ENCODE peak calls at places on chromosomes 1 and 21, in nine cellular contexts. R is A549, W is HepG2, N is K562, H is WTC11, F is HCT116, D is SK-N-SH, C is H1, S is endothelial cell of umbilical vein. Q is an unnamed sample.
A peak's percentile ranks its signal among the peaks of the same experiment; 100 is the strongest.

GRCh38 chr1:79074975-79075374 is 68.4 kb upstream of the ADGRL4 start:
- DNase-seq in R (no peak), W (no peak), N (no peak), H (no peak), F (no peak), D (no peak), C (no peak), S (no peak), Q (no peak)

GRCh38 chr1:74396462-74396861 is 115.9 kb downstream of the LRRC53 start:
- DNase-seq in R (no peak), W (no peak), N (no peak), H (no peak), F (no peak), D (no peak), C (no peak), S (no peak), Q (no peak)

GRCh38 chr1:26411624-26412074 is 1.0 kb downstream of the LIN28A start:
- DNase-seq in R (no peak), W (no peak), N (no peak), H (peak; percentile 66), F (no peak), D (no peak), C (peak; percentile 69), S (no peak), Q (no peak)

GRCh38 chr1:100448371-100448770 is 89.6 kb upstream of the GPR88 start:
- DNase-seq in R (no peak), W (no peak), N (no peak), H (no peak), F (no peak), D (no peak), C (no peak), S (no peak), Q (no peak)

GRCh38 chr1:201884472-201884871 is 4.2 kb upstream of the SHISA4 start:
- DNase-seq in R (no peak), W (no peak), N (no peak), H (no peak), F (no peak), D (no peak), C (no peak), S (no peak), Q (no peak)

GRCh38 chr1:230589951-230590350 is 52.3 kb upstream of the COG2 start:
- DNase-seq in R (no peak), W (no peak), N (no peak), H (no peak), F (no peak), D (no peak), C (no peak), S (no peak), Q (no peak)

GRCh38 chr1:21378705-21379494 is 61.0 kb upstream of the NBPF3 start:
- DNase-seq in R (no peak), W (no peak), N (peak; percentile 64), H (no peak), F (no peak), D (no peak), C (no peak), S (no peak), Q (no peak)

GRCh38 chr1:205077934-205078311 is 6.3 kb downstream of the TMEM81 start:
- DNase-seq in R (no peak), W (no peak), N (no peak), H (no peak), F (no peak), D (no peak), C (no peak), S (no peak), Q (no peak)

GRCh38 chr1:207020709-207021107 is 11.8 kb downstream of the C1orf116 start:
- DNase-seq in R (no peak), W (no peak), N (no peak), H (no peak), F (no peak), D (no peak), C (no peak), S (no peak), Q (peak; percentile 51)

GRCh38 chr1:111139956-111140679 is at the start of the genes CEPT1 and DRAM2:
- DNase-seq in R (peak; percentile 71), W (peak; percentile 88), N (peak; percentile 99), H (peak; percentile 97), F (peak; percentile 90), D (peak; percentile 94), C (peak; percentile 96), S (peak; percentile 95), Q (peak; percentile 97)

GRCh38 chr1:241235236-241235897 is 121.6 kb downstream of the RGS7 start:
- DNase-seq in R (no peak), W (no peak), N (no peak), H (no peak), F (no peak), D (peak; percentile 34), C (no peak), S (no peak), Q (no peak)

GRCh38 chr1:221900678-221901077 is 158.8 kb upstream of the DUSP10 start:
- DNase-seq in R (no peak), W (no peak), N (no peak), H (no peak), F (no peak), D (no peak), C (no peak), S (no peak), Q (no peak)

GRCh38 chr1:221892301-221892830 is 150.5 kb upstream of the DUSP10 start:
- DNase-seq in R (no peak), W (no peak), N (no peak), H (no peak), F (no peak), D (no peak), C (no peak), S (no peak), Q (no peak)

GRCh38 chr1:221891708-221892107 is 149.8 kb upstream of the DUSP10 start:
- DNase-seq in R (no peak), W (no peak), N (no peak), H (no peak), F (no peak), D (no peak), C (no peak), S (no peak), Q (no peak)

GRCh38 chr1:221902961-221903360 is 161.1 kb upstream of the DUSP10 start:
- DNase-seq in R (no peak), W (no peak), N (no peak), H (no peak), F (no peak), D (no peak), C (no peak), S (no peak), Q (no peak)

DNA sequence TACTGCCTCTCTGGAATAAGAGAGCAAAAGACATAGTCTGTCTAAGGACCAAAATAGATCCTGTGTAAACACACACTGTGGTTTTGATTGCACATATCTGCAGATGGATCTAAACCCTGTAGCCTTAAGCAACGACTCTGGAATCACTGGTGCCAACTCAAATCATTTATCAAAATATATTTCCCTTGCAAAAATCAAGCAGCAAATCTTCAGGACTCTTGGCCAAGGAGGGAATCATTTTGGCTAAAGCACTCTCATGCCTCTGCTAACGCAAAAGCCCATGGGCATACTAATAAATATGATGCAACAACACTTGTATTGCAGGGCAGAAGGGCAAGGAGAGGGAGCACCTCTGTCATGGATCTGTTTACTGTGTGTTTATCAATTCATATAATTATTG is 155.4 kb upstream of the DUSP10 start:
- DNase-seq in R (no peak), W (no peak), N (no peak), H (no peak), F (no peak), D (peak; percentile 57), C (no peak), S (no peak), Q (no peak)
- TF ChIP-seq MAX in R (no peak), W (no peak), N (no peak), H (no peak), F (no peak), D (no peak), C (no peak), S (no peak), Q (no peak)

DNA sequence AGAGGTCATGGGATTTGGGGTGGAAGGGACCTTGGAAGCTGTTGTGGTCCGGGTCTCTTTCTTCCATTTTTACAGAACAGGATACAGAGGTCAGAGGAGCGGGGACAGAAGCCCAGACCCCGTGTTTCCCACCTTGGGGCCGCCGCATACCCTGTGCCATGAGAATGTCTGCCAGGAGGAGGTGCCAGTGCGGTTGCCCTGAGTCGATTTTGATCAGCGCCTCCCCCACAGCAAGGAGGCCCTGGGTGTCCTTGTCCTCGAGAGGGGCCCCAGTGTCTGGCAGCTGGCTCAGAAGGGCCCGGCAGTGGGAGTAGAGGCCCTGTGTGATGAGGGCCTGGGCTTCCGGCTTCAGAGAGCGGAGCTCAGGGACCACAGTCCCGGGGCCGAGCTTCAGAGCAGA is 12.3 kb upstream of the MMEL1 start:
- DNase-seq in R (no peak), W (no peak), N (no peak), H (no peak), F (no peak), D (no peak), C (no peak), S (no peak), Q (no peak)
- TF ChIP-seq MAX in R (no peak), W (no peak), N (no peak), H (no peak), F (no peak), D (no peak), C (no peak), S (no peak), Q (no peak)

GRCh38 chr21:15132781-15133180 is 68.0 kb upstream of the NRIP1 start:
- DNase-seq in R (no peak), W (no peak), N (no peak), H (no peak), F (no peak), D (no peak), C (no peak), S (no peak), Q (no peak)

GRCh38 chr21:15130751-15131150 is 66.0 kb upstream of the NRIP1 start:
- DNase-seq in R (no peak), W (no peak), N (no peak), H (no peak), F (no peak), D (no peak), C (no peak), S (no peak), Q (no peak)

GRCh38 chr21:15135867-15136629 is 71.2 kb upstream of the NRIP1 start:
- DNase-seq in R (no peak), W (no peak), N (no peak), H (no peak), F (no peak), D (no peak), C (no peak), S (no peak), Q (no peak)

GRCh38 chr21:15138475-15138874 is 73.7 kb upstream of the NRIP1 start:
- DNase-seq in R (no peak), W (no peak), N (no peak), H (no peak), F (no peak), D (no peak), C (no peak), S (no peak), Q (no peak)

GRCh38 chr21:15134711-15135110 is 69.9 kb upstream of the NRIP1 start:
- DNase-seq in R (no peak), W (no peak), N (peak; percentile 11), H (no peak), F (no peak), D (no peak), C (no peak), S (peak; percentile 44), Q (peak; percentile 1)
- TF ChIP-seq MAX in R (no peak), W (no peak), N (no peak), H (no peak), F (no peak), D (no peak), C (no peak), S (no peak), Q (no peak)

DNA sequence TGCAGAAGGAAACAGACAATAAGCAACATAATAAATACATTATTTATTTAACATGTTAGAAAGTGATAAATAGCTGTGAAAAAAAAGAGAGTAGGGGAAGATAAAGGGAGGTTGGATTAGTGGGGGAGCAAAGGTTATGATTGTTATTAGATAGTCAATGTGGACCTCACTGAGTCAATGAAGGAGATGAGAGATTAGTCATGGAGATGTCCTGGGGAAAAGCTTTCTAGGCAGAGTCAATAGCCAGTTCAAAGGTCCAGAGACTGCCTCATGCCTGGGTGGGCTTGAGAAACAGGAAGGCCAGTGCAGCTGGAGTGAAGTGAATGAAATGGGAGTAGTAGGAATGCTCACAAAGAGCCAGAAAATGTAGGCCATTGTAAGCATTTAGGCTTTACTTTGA is 187.1 kb upstream of the CACYBP start:
- DNase-seq in R (no peak), W (peak; percentile 95), N (no peak), H (no peak), F (peak; percentile 6), D (no peak), C (no peak), S (no peak), Q (no peak)
- TF ChIP-seq MAX in R (no peak), W (peak; percentile 71), N (no peak), H (no peak), F (no peak), D (no peak), C (no peak), S (no peak), Q (no peak)

Q was measured in NB4.